ENCODE peak calls at places on chromosome 17, in seven cellular contexts. D, O, Z, T, Q, E and H are unnamed samples.

GRCh38 chr17:39014044-39014794 is 47.0 kb upstream of the FBXO47 start:
- DNase-seq in D (no peak), O (no peak), Z (no peak), T (no peak), Q (no peak), E (no peak), H (no peak)

GRCh38 chr17:79002796-79003593 is 6.6 kb downstream of the CANT1 start:
- DNase-seq in D (no peak), O (no peak), Z (no peak), T (no peak), Q (no peak), E (peak), H (no peak)

GRCh38 chr17:57243171-57243622 is 13.1 kb upstream of the MSI2 start:
- DNase-seq in D (peak), O (peak), Z (no peak), T (peak), Q (peak), E (no peak), H (peak)

GRCh38 chr17:67443931-67444597 is 67.0 kb downstream of the PITPNC1 start:
- DNase-seq in D (no peak), O (no peak), Z (no peak), T (no peak), Q (no peak), E (no peak), H (peak)

GRCh38 chr17:45677770-45678169 is 106.3 kb upstream of the CRHR1 start:
- DNase-seq in D (no peak), O (no peak), Z (no peak), T (no peak), Q (no peak), E (no peak), H (no peak)

GRCh38 chr17:21243516-21244303 is 9.5 kb downstream of the NATD1 start:
- DNase-seq in D (no peak), O (no peak), Z (no peak), T (no peak), Q (no peak), E (no peak), H (no peak)

GRCh38 chr17:33292184-33292980 is 713 bp downstream of the ASIC2 start:
- DNase-seq in D (no peak), O (no peak), Z (no peak), T (no peak), Q (no peak), E (no peak), H (no peak)

GRCh38 chr17:80833952-80834895 is 157.4 kb upstream of the CHMP6 start:
- DNase-seq in D (no peak), O (no peak), Z (no peak), T (peak), Q (no peak), E (peak), H (peak)

GRCh38 chr17:79799174-79799537 is 2.3 kb upstream of the CBX8 start:
- DNase-seq in D (no peak), O (no peak), Z (no peak), T (no peak), Q (no peak), E (no peak), H (peak)

GRCh38 chr17:5241861-5242671 is 7.4 kb upstream of the SCIMP start:
- DNase-seq in D (no peak), O (peak), Z (no peak), T (peak), Q (no peak), E (no peak), H (no peak)

GRCh38 chr17:15306406-15306970 is 34.9 kb downstream of the TEKT3 start:
- DNase-seq in D (no peak), O (no peak), Z (no peak), T (no peak), Q (no peak), E (no peak), H (no peak)

GRCh38 chr17:7623661-7624060 is 4.0 kb downstream of the SAT2 start:
- DNase-seq in D (no peak), O (no peak), Z (no peak), T (no peak), Q (no peak), E (no peak), H (no peak)

GRCh38 chr17:35486920-35487727 is 38.6 kb upstream of the SLFN13 start:
- DNase-seq in D (peak), O (peak), Z (no peak), T (peak), Q (no peak), E (no peak), H (peak)

GRCh38 chr17:31293586-31293985 is 3.5 kb downstream of the OMG start:
- DNase-seq in D (no peak), O (no peak), Z (no peak), T (no peak), Q (no peak), E (no peak), H (no peak)

GRCh38 chr17:31475378-31476162 is 84.1 kb downstream of the RAB11FIP4 start:
- DNase-seq in D (no peak), O (no peak), Z (no peak), T (no peak), Q (no peak), E (no peak), H (no peak)

GRCh38 chr17:11636771-11637170 is 38.5 kb downstream of the DNAH9 start:
- DNase-seq in D (no peak), O (no peak), Z (no peak), T (no peak), Q (no peak), E (no peak), H (no peak)

GRCh38 chr17:68953340-68953997 is 1.7 kb downstream of the ABCA8 start:
- DNase-seq in D (no peak), O (no peak), Z (no peak), T (no peak), Q (no peak), E (no peak), H (no peak)
- H3K27ac ChIP-seq in D (no peak), O (no peak), Z (peak), T (no peak), Q (no peak), E (no peak), H (no peak)

DNA sequence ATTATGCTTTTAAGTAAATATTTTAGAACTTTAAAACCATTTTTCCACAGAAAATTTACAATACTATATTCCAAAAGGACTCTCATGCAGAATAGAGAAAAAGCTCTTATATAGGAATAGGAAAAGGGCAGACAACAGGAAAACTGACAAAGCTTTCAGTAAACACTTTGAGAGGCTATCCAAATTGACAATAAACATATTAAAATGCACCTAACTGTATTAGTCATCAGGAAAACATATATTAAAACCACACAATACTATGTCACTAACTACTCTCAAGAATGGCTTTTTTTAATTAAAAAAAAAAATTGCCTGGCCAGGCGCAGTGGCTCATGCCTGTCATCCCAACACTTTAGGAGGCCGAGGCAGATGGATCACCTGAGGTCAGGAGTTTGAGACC is 77.3 kb downstream of the CEP112 start:
- DNase-seq in D (no peak), O (no peak), Z (no peak), T (no peak), Q (no peak), E (no peak), H (no peak)
- H3K4me3 ChIP-seq in D (no peak), O (no peak), Z (no peak), T (no peak), Q (no peak), E (no peak), H (no peak)

DNA sequence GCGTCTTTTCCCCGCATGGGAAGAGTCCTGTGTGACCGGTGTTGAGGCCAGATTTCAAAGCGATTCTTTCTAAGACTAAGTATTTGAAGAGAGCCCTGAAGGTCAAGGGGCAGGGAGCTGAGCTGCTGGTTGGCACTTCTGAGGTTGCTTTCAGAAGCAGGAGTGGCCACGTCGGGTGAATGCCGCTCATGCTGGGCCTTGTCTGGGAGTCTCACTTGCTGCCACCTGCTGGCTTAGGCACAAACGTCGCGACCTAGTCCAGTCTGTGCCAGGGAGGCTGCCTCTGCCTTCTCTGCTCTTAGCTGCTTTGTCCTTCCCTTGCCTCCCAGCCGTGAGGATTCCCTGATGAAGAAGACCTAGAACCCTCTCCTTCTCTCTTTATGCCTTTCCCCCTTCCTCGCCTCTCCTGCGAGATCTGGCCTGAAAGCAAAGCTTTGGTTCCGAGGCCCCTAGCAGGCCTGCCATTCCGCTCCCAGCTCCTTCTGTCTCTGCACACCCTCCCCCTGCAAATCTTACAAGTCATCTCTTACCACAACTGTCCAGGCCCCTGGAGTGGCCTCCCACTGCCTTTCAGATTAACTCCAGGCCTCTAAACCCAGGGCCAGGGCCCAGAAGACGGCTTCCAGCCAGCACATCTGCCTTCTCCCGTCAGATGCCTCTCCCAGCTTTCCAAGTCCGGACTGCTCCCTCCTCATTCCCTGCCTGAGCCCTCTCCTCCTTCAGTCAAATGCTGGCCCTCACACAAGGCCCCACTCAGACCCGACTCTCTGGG is 11.4 kb downstream of the CTNS start:
- DNase-seq in D (no peak), O (peak), Z (no peak), T (peak), Q (no peak), E (no peak), H (no peak)
- TF ChIP-seq CTCF in D (no peak), O (peak), Z (no peak), T (peak), Q (peak), E (no peak), H (peak)

GRCh38 chr17:60563743-60564142 is 36.2 kb upstream of the PPM1D start:
- DNase-seq in D (no peak), O (no peak), Z (no peak), T (no peak), Q (no peak), E (no peak), H (no peak)

GRCh38 chr17:60559659-60559994 is 33.6 kb upstream of the APPBP2 start:
- DNase-seq in D (no peak), O (no peak), Z (no peak), T (no peak), Q (no peak), E (no peak), H (no peak)

GRCh38 chr17:60559995-60560859 is 34.2 kb upstream of the APPBP2 start:
- DNase-seq in D (no peak), O (peak), Z (no peak), T (no peak), Q (no peak), E (no peak), H (peak)

GRCh38 chr17:60560860-60561257 is 34.8 kb upstream of the APPBP2 start:
- DNase-seq in D (no peak), O (no peak), Z (no peak), T (no peak), Q (no peak), E (no peak), H (no peak)

DNA sequence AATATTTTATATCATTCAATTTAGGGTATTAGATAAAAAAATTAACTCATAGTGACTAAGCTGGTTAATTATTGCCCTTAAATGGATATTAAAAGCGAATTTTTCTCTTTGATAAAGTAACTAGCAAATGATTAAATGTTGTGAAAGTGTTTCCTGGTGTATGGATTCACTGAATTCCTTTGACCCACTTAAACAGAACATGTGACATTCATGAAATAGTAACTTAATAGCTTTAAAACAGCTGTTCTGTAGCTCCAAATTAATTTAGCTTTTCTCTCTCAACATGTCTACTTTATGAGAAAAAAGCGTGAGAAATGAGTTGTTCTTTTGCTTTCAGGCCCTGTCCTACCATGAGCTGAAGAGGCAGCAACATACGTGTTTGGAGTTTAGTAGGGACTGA is 36.4 kb upstream of the APPBP2 start:
- DNase-seq in D (no peak), O (no peak), Z (no peak), T (no peak), Q (no peak), E (no peak), H (no peak)
- H3K27ac ChIP-seq in D (no peak), O (no peak), Z (no peak), T (no peak), Q (no peak), E (no peak), H (no peak)

GRCh38 chr17:76246080-76247066 is 6.1 kb upstream of the RNF157 start:
- DNase-seq in D (no peak), O (no peak), Z (no peak), T (peak), Q (peak), E (no peak), H (no peak)

GRCh38 chr17:76250141-76250540 is 9.8 kb upstream of the RNF157 start:
- DNase-seq in D (no peak), O (no peak), Z (no peak), T (no peak), Q (no peak), E (no peak), H (no peak)

GRCh38 chr17:76243826-76244679 is 3.8 kb upstream of the RNF157 start:
- DNase-seq in D (no peak), O (no peak), Z (no peak), T (peak), Q (no peak), E (no peak), H (no peak)

GRCh38 chr17:76248013-76248782 is 7.9 kb upstream of the RNF157 start:
- DNase-seq in D (no peak), O (peak), Z (no peak), T (peak), Q (no peak), E (no peak), H (no peak)

DNA sequence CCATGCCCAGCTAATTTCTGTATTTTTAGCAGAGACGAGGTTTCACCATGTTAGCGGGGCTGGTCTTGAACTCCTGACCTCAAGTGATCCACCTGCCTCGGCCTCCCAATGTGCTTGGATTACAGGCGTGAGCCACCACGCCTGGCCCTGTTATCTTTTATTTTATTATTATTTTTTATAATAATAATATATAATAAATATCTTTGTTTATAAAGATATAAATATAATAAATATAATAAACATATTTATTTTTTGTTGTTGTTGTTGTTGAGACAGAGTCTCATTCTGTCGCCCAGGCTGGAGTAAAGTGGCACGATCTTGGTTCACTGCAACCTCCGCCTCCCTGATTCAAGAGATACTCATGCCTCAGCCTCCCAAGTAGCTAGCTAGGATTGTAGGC is 7.0 kb upstream of the RNF157 start:
- DNase-seq in D (no peak), O (no peak), Z (no peak), T (peak), Q (no peak), E (no peak), H (no peak)
- H3K4me3 ChIP-seq in D (no peak), O (no peak), Z (no peak), T (no peak), Q (no peak), E (no peak), H (no peak)

GRCh38 chr17:63698886-63699637 is 863 bp downstream of the LIMD2 start:
- DNase-seq in D (peak), O (peak), Z (peak), T (peak), Q (no peak), E (no peak), H (peak)

GRCh38 chr17:63699638-63700527 is at the start of gene LIMD2:
- DNase-seq in D (peak), O (peak), Z (peak), T (peak), Q (no peak), E (no peak), H (peak)

GRCh38 chr17:63702223-63702577 is 2.3 kb upstream of the LIMD2 start:
- DNase-seq in D (no peak), O (peak), Z (no peak), T (no peak), Q (no peak), E (peak), H (peak)

GRCh38 chr17:63701477-63702222 is 1.7 kb upstream of the LIMD2 start:
- DNase-seq in D (peak), O (peak), Z (no peak), T (no peak), Q (no peak), E (peak), H (peak)

GRCh38 chr17:63700528-63701441 is 860 bp upstream of the LIMD2 start:
- DNase-seq in D (no peak), O (peak), Z (peak), T (peak), Q (no peak), E (no peak), H (peak)
- TF ChIP-seq CTCF in D (no peak), O (no peak), Z (no peak), T (no peak), Q (no peak), E (no peak), H (peak)